ENCODE peak calls at places on chromosomes 13 and 19, in four cellular contexts. Q is left lung, C is MM.1S, F is aorta. H is an unnamed sample. For H3K4me1, the result is how much of the 10 kb centered on the place peaks cover.

GRCh38 chr13:36875955-36876354 is 44.1 kb downstream of the SMAD9 start:
- DNase-seq in Q (no peak), C (no peak), F (no peak), H (no peak)

GRCh38 chr19:49882643-49883042 is 5.1 kb downstream of the TBC1D17 start:
- DNase-seq in F (no peak), Q (peak), C (no peak), H (no peak)

GRCh38 chr13:29621401-29621800 is 25.9 kb upstream of the SLC7A1 start:
- DNase-seq in F (no peak), Q (no peak), C (no peak), H (no peak)

GRCh38 chr13:108322206-108322824 is 52.8 kb downstream of the TNFSF13B start:
- DNase-seq in C (peak), F (no peak), Q (no peak), H (no peak)

GRCh38 chr13:86581711-86582110 is 782.5 kb upstream of the SLITRK6 start:
- DNase-seq in Q (no peak), F (no peak), C (no peak), H (no peak)

GRCh38 chr13:89550842-89551422 is 1796.6 kb upstream of the MIR17HG start:
- DNase-seq in Q (no peak), F (no peak), C (no peak), H (no peak)

GRCh38 chr13:109330941-109331340 is 455.4 kb downstream of the IRS2 start:
- DNase-seq in Q (no peak), C (no peak), F (no peak), H (no peak)

GRCh38 chr19:48683349-48683748 is 10.5 kb upstream of the NTN5 start:
- DNase-seq in F (no peak), C (peak), Q (no peak), H (no peak)

GRCh38 chr19:51259348-51260245 is 8.7 kb downstream of the SIGLECL1 start:
- DNase-seq in F (no peak), Q (no peak), C (no peak), H (peak)

GRCh38 chr13:42969558-42970172 is 22.4 kb downstream of the EPSTI1 start:
- DNase-seq in C (peak), F (peak), Q (peak), H (peak)

GRCh38 chr19:38699027-38699346 is 45.3 kb downstream of the CAPN12 start:
- DNase-seq in F (no peak), Q (no peak), C (no peak), H (no peak)

GRCh38 chr19:38701455-38702063 is 42.7 kb downstream of the CAPN12 start:
- DNase-seq in Q (no peak), C (no peak), F (no peak), H (no peak)

GRCh38 chr19:38700933-38701454 is 43.3 kb downstream of the CAPN12 start:
- DNase-seq in Q (no peak), C (no peak), F (no peak), H (no peak)

GRCh38 chr19:38699647-38700349 is 44.5 kb downstream of the CAPN12 start:
- DNase-seq in C (no peak), Q (no peak), F (no peak), H (no peak)

GRCh38 chr19:38700350-38700932 is 43.8 kb downstream of the CAPN12 start:
- DNase-seq in F (no peak), C (no peak), Q (no peak), H (no peak)
- H3K4me1 ChIP-seq in F (under half), C (under half), Q (under half), H (under half)

GRCh38 chr13:45702869-45703391 is 810 bp downstream of the CBY2 start:
- DNase-seq in F (no peak), C (no peak), Q (no peak), H (no peak)
- H3K4me1 ChIP-seq in F (under half), C (under half), Q (under half), H (under half)

GRCh38 chr19:45122832-45123231 is 29.9 kb downstream of the PPP1R37 start:
- DNase-seq in F (no peak), Q (no peak), C (no peak), H (no peak)
- H3K4me1 ChIP-seq in F (under half), Q (under half), C (under half), H (under half)

DNA sequence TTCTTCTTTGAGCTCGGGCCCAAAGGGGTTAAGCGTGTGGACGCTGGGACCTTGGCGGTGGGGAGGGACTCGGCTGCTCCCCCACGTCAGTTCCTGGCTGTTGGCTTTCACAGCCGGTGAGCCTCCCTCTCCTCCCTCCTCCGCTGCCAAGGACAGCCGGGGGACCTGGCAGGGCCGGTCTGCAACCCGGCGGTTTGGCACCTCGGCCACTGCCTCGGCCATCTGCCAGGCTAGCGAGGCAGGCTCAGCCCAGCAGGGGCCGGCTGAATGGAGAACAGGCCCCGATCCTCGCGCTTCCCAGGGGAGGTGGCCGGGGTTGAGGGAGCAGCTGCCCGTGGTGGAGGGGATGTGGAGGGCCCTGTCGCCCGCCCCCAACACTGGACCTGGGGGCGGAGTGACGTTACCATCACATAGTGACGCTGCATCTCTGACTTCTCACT is 5.0 kb downstream of the TLE5 start:
- DNase-seq in C (no peak), F (peak), Q (peak), H (no peak)
- H3K4me1 ChIP-seq in C (under half), F (under half), Q (under half), H (half or more)

GRCh38 chr19:10729406-10729805 is 11.5 kb downstream of the DNM2 start:
- DNase-seq in C (no peak), Q (no peak), F (no peak), H (no peak)

GRCh38 chr19:10725415-10725814 is 7.5 kb downstream of the DNM2 start:
- DNase-seq in F (no peak), C (no peak), Q (no peak), H (no peak)

GRCh38 chr19:10724573-10725071 is 6.7 kb downstream of the DNM2 start:
- DNase-seq in Q (no peak), F (no peak), C (no peak), H (no peak)

GRCh38 chr19:10727599-10728250 is 9.8 kb downstream of the DNM2 start:
- DNase-seq in Q (no peak), C (no peak), F (no peak), H (no peak)

DNA sequence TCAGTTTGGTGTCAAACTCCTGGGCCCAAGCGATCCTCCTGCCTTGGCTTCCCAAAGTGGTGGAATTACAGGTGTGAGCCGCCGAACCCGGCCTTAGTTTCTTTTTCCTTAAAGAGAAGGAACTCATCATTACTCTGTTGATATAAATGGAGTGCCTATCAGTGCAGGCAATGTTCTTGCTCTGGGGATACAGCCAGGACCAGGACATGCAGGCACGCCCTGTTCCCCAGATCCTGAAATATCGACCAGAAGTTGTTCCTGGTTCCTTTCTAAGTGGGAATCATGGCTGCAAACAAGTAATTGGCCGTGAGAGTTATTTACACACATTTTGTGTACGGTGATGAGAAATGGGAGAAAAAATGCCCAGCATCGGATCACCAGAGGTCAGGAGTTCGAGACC is 8.4 kb downstream of the DNM2 start:
- DNase-seq in F (no peak), Q (no peak), C (no peak), H (no peak)
- H3K4me1 ChIP-seq in F (under half), Q (under half), C (under half), H (under half)

DNA sequence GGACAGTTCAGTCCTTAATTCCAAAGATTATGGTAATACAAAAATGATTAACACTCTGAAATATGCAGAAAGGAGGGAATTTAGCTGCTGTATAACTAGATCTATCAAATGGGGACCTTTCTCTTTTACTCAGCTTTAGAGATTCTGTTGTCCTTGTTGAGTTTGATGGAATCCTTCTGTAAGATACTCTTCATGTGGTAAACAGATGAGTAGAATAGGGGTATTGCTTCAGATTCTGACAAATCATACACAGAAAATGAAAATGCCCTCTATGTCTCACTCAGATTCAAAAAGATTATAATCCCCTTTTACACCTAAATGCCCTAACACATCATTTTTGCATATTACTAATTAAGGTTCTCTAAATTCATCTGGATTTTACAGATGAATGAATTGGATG is 50.7 kb downstream of the ARHGAP35 start:
- DNase-seq in Q (no peak), C (no peak), F (no peak), H (no peak)
- H3K4me1 ChIP-seq in Q (under half), C (under half), F (under half), H (under half)

DNA sequence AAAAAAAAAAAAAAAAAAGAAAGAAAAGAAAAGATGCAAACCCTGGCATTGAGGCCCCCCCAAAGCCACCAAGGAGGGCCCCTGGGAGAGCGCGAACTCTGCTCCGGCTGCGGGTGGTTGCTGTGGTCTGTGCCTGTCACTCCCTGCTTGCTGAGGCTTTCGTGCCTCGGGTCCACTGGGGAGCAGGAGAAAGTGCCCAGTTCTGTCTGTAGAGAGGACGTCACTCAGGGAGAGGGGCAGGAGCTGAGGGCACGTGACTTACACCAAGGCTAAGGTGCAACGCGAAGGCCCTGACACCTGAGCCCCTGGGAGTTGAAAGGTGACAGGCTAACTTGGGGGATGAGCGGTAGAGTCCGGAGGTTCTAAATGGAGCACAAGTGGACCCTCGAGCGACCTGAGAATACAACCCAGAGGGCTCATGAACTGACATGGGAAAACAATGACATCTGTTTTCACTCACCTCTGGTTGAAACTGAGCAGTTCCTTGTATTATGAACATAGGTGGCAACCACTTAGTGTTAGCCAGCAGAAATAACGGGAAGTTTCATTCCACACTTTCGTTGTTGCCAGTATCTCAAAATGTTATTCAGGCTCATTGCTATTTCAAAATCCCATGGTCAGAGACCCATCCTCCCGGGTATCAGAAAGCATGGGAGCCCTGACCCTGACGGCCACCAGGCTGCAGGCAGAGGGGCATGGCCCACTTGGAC is 69.2 kb upstream of the TM9SF2 start:
- DNase-seq in C (no peak), F (no peak), Q (no peak), H (no peak)
- H3K4me1 ChIP-seq in C (under half), F (under half), Q (under half), H (half or more)

H was measured in CD8-positive, alpha-beta memory T cell.